ENCODE peak calls at places on chromosome 13, in nine cellular contexts. N is NCI-H774; L is PC-9; J is fibroblast of pulmonary artery; T is anterior cingulate cortex; O is dermis blood vessel endothelial cell; E is T-cell; M is 8988T; Z is effector CD4-positive, alpha-beta T cell. B is an unnamed sample.

GRCh38 chr13:47859129-47859528 is 141.9 kb downstream of the SUCLA2 start:
- DNase-seq in N (no peak), L (no peak), O (no peak), Z (no peak), E (no peak), M (no peak), T (no peak), J (no peak), B (no peak)

GRCh38 chr13:40023608-40024577 is 368.4 kb downstream of the COG6 start:
- DNase-seq in L (no peak), T (no peak), N (no peak), O (no peak), M (no peak), J (no peak), E (no peak), Z (no peak), B (no peak)

GRCh38 chr13:79973533-79973963 is 367.4 kb downstream of the SPRY2 start:
- DNase-seq in T (no peak), L (no peak), M (no peak), N (no peak), Z (no peak), E (no peak), O (peak; percentile 15), J (no peak), B (peak; percentile 48)

GRCh38 chr13:107104631-107105030 is 536.7 kb upstream of the ARGLU1 start:
- DNase-seq in O (no peak), E (no peak), T (no peak), N (no peak), L (no peak), M (no peak), Z (no peak), J (peak; percentile 1), B (no peak)

GRCh38 chr13:62931901-62932883 is 1516.5 kb upstream of the PCDH20 start:
- DNase-seq in M (no peak), E (no peak), J (peak; percentile 13), O (no peak), N (no peak), L (no peak), Z (no peak), T (no peak), B (no peak)

GRCh38 chr13:110347088-110347487 is 40.0 kb downstream of the COL4A2 start:
- DNase-seq in N (no peak), Z (no peak), E (no peak), T (no peak), M (no peak), O (no peak), J (no peak), L (no peak), B (no peak)

GRCh38 chr13:80979035-80979641 is 638.2 kb upstream of the SPRY2 start:
- DNase-seq in E (no peak), L (peak; percentile 25), N (no peak), J (peak; percentile 90), M (no peak), Z (no peak), T (peak; percentile 2), O (peak; percentile 88), B (peak; percentile 77)

GRCh38 chr13:31538067-31539042 is 201.0 kb upstream of the RXFP2 start:
- DNase-seq in E (no peak), Z (no peak), L (peak; percentile 4), O (peak; percentile 68), N (no peak), T (no peak), M (no peak), J (peak; percentile 69), B (peak; percentile 35)

GRCh38 chr13:45092668-45093067 is 27.6 kb upstream of the GTF2F2 start:
- DNase-seq in N (no peak), L (no peak), T (no peak), J (no peak), M (no peak), E (no peak), O (no peak), Z (no peak), B (no peak)

GRCh38 chr13:113291997-113292862 is 4.8 kb upstream of the LAMP1 start:
- DNase-seq in N (no peak), E (no peak), L (peak; percentile 41), O (peak; percentile 22), T (no peak), Z (no peak), J (no peak), M (peak; percentile 46), B (peak; percentile 25)

GRCh38 chr13:80086304-80086721 is 254.6 kb downstream of the SPRY2 start:
- DNase-seq in T (no peak), E (no peak), L (peak; percentile 23), O (no peak), J (no peak), Z (no peak), N (no peak), M (no peak), B (no peak)

GRCh38 chr13:113976711-113977684 is 3.1 kb upstream of the C13orf46 start:
- DNase-seq in O (no peak), T (no peak), N (no peak), J (peak; percentile 78), Z (no peak), E (no peak), M (peak; percentile 91), L (peak; percentile 72), B (no peak)

GRCh38 chr13:99886706-99887105 is 84.9 kb downstream of the ZIC5 start:
- DNase-seq in O (no peak), Z (no peak), L (no peak), J (no peak), T (no peak), M (no peak), N (no peak), E (no peak), B (no peak)

GRCh38 chr13:22964245-22964966 is 216.4 kb upstream of the SGCG start:
- DNase-seq in Z (no peak), T (no peak), N (no peak), J (no peak), M (no peak), L (no peak), E (no peak), O (no peak), B (no peak)

GRCh38 chr13:20197361-20197834 is 4.7 kb upstream of the GJB2 start:
- DNase-seq in M (no peak), Z (no peak), J (peak; percentile 63), T (no peak), O (peak; percentile 63), L (no peak), N (no peak), E (no peak), B (peak; percentile 63)

GRCh38 chr13:26305676-26306075 is 51.7 kb downstream of the CDK8 start:
- DNase-seq in Z (no peak), E (no peak), O (no peak), T (no peak), L (no peak), M (no peak), J (no peak), N (no peak), B (no peak)

GRCh38 chr13:45416521-45417125 is 1.6 kb downstream of the SLC25A30 start:
- DNase-seq in N (peak; percentile 45), T (no peak), O (peak; percentile 44), M (no peak), L (no peak), Z (no peak), E (no peak), J (no peak), B (peak; percentile 11)

GRCh38 chr13:75986818-75987217 is 350.7 kb downstream of the LMO7 start:
- DNase-seq in J (no peak), E (no peak), M (no peak), T (no peak), N (no peak), O (no peak), Z (no peak), L (no peak), B (no peak)

GRCh38 chr13:94548382-94549240 is 47.3 kb downstream of the TGDS start:
- DNase-seq in O (no peak), N (peak; percentile 53), Z (peak; percentile 28), T (no peak), E (peak; percentile 21), M (peak; percentile 36), L (no peak), J (peak; percentile 39), B (peak; percentile 53)

GRCh38 chr13:64453831-64454230 is 2776.3 kb downstream of the PCDH9 start:
- DNase-seq in N (no peak), L (no peak), E (no peak), T (no peak), J (no peak), Z (no peak), M (no peak), O (no peak), B (peak; percentile 62)

GRCh38 chr13:75693227-75693626 is 57.1 kb downstream of the LMO7 start:
- DNase-seq in Z (no peak), E (no peak), O (no peak), N (no peak), J (no peak), L (no peak), T (no peak), M (no peak), B (no peak)

GRCh38 chr13:46396341-46396740 is 9.3 kb upstream of the RUBCNL start:
- DNase-seq in L (no peak), J (no peak), M (no peak), E (no peak), N (no peak), O (no peak), Z (no peak), T (no peak), B (no peak)

GRCh38 chr13:19810151-19810550 is 27.4 kb upstream of the PSPC1 start:
- DNase-seq in N (no peak), Z (no peak), J (no peak), T (no peak), O (no peak), E (no peak), L (no peak), M (no peak), B (no peak)

GRCh38 chr13:102724923-102725322 is 30.1 kb upstream of the METTL21C start:
- DNase-seq in J (peak; percentile 74), T (no peak), L (peak; percentile 12), N (no peak), E (no peak), M (no peak), Z (no peak), O (peak; percentile 84), B (peak; percentile 60)

GRCh38 chr13:111245781-111246384 is 74.6 kb upstream of the TEX29 start:
- DNase-seq in N (no peak), O (no peak), L (no peak), E (no peak), J (peak; percentile 16), M (no peak), Z (no peak), T (no peak), B (no peak)

GRCh38 chr13:113545455-113545930 is 39.1 kb upstream of the TFDP1 start:
- DNase-seq in N (no peak), T (no peak), E (no peak), L (peak; percentile 50), J (no peak), Z (no peak), O (peak; percentile 40), M (no peak), B (peak; percentile 75)

GRCh38 chr13:74052402-74052928 is 81.7 kb downstream of the KLF12 start:
- DNase-seq in T (no peak), Z (no peak), O (no peak), L (no peak), E (no peak), M (no peak), J (no peak), N (no peak), B (no peak)

GRCh38 chr13:90968510-90968909 is 379.0 kb upstream of the MIR17HG start:
- DNase-seq in J (peak; percentile 10), E (no peak), T (no peak), N (no peak), Z (no peak), L (peak; percentile 22), O (no peak), M (peak; percentile 10), B (peak; percentile 41)

GRCh38 chr13:74886496-74886895 is 595.5 kb downstream of the TBC1D4 start:
- DNase-seq in L (no peak), Z (no peak), O (no peak), M (no peak), J (peak; percentile 34), T (no peak), N (no peak), E (no peak), B (no peak)

GRCh38 chr13:99555149-99555548 is 53.9 kb downstream of the TM9SF2 start:
- DNase-seq in Z (no peak), J (no peak), N (no peak), M (no peak), T (no peak), O (no peak), E (no peak), L (no peak), B (no peak)